ENCODE peak calls at places on chromosomes 13 and 19, in four cellular contexts. C is WTC11, S is K562, R is HepG2. Z is an unnamed sample.

GRCh38 chr13:107370036-107370785 is 802.3 kb upstream of the ARGLU1 start:
- DNase-seq in C (no peak), S (no peak), R (no peak), Z (no peak)

GRCh38 chr13:105957769-105958438 is 577.6 kb downstream of the EFNB2 start:
- DNase-seq in C (no peak), S (no peak), R (no peak), Z (no peak)

GRCh38 chr13:43573787-43574562 is 212.8 kb downstream of the ENOX1 start:
- DNase-seq in C (no peak), S (no peak), R (no peak), Z (no peak)

GRCh38 chr19:40604647-40605200 is 3.6 kb downstream of the LTBP4 start:
- DNase-seq in C (no peak), S (peak), R (no peak), Z (no peak)

GRCh38 chr19:56840452-56841193 is at the start of the genes PEG3 and ZIM2:
- DNase-seq in C (no peak), S (no peak), R (peak), Z (peak)

GRCh38 chr19:590396-590745 is 690 bp downstream of the HCN2 start:
- DNase-seq in C (no peak), S (peak), R (no peak), Z (peak)

GRCh38 chr19:17496337-17496997 is 15.0 kb upstream of the PGLS start:
- DNase-seq in C (peak), S (peak), R (peak), Z (peak)

GRCh38 chr19:41189425-41190065 is 3.5 kb upstream of the CYP2S1 start:
- DNase-seq in C (no peak), S (no peak), R (no peak), Z (no peak)

GRCh38 chr13:40679586-40679985 is 13.1 kb upstream of the FOXO1 start:
- DNase-seq in C (no peak), S (no peak), R (no peak), Z (no peak)

GRCh38 chr19:48870048-48870447 is 1.6 kb upstream of the PLEKHA4 start:
- DNase-seq in C (no peak), S (no peak), R (no peak), Z (no peak)

GRCh38 chr19:12703056-12703455 is 6.6 kb upstream of the FBXW9 start:
- DNase-seq in C (peak), S (peak), R (peak), Z (peak)

GRCh38 chr13:49972709-49973108 is 24.1 kb upstream of the TRIM13 start:
- DNase-seq in C (no peak), S (no peak), R (peak), Z (no peak)

DNA sequence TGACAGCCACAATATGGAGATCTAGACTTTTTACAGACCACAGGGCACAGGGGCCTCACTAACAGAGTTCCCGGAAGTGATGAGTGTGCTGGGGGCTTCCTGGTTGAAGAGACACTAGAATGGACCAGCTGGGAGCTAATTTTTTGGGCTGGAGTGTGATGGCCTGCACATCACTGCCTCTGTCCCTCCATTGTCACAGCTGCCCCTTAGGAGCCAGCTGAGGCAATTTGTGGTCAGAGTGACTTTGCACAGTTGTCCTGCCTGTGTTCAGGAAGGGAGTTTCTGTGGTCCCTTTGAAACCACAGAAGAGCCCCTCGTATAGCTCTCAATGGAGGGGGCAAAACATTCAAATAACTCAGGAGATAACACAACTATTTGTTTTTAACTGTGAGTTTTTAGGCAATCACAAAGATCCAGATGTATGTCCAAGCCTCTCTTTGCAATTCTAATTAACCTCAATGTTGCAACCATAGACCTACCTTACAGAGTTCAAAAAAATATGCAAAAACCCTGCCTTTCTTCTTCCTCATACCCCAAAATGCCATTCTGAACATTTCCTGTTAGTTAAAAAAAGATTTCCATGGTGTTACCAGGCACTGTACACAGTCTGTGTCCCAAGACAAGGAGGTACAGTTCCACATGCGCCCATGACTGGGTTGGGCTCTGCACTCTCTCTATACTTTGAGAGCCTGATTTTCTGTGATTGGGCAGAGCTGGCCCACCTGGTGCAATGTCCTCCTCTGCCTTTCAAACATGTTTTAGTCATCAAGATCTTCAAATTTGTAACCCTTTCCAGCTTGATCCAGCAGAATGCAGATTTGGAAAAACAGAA is 2.4 kb downstream of the ALOX5AP start:
- DNase-seq in C (no peak), S (no peak), R (no peak), Z (no peak)
- TF ChIP-seq FOXJ3 in C (no peak), S (no peak), R (no peak), Z (no peak)

GRCh38 chr19:30403583-30403982 is 31.4 kb downstream of the ZNF536 start:
- DNase-seq in C (no peak), S (no peak), R (no peak), Z (no peak)

GRCh38 chr19:30407310-30407709 is 35.1 kb downstream of the ZNF536 start:
- DNase-seq in C (no peak), S (no peak), R (no peak), Z (no peak)

GRCh38 chr19:30411714-30412113 is 39.5 kb downstream of the ZNF536 start:
- DNase-seq in C (no peak), S (no peak), R (no peak), Z (no peak)

GRCh38 chr19:30406220-30406944 is 34.2 kb downstream of the ZNF536 start:
- DNase-seq in C (peak), S (no peak), R (peak), Z (peak)

GRCh38 chr19:30408734-30409301 is 36.6 kb downstream of the ZNF536 start:
- DNase-seq in C (no peak), S (no peak), R (no peak), Z (no peak)
- TF ChIP-seq FOXJ3 in C (no peak), S (no peak), R (no peak), Z (no peak)

DNA sequence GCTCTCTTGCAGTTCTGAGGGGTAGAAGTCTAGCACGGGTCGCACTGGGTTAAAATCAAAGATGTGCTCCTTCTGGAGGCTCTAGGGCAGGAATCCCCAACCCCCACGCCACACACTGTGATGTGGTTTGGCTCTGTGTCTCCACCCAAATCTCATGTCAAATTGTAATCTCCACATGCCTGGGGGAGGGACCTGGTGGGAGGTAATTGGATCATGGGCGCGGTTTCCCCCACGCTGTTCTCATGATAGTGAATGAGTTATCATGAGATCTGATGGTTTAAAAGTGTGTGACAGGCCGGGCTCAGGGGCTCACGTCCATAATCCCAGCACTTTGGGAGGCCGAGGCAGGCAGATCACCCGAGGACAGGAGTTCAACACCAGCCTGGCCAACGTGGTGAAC is 26.6 kb upstream of the CALM3 start:
- DNase-seq in C (no peak), S (no peak), R (no peak), Z (peak)
- TF ChIP-seq FOXJ3 in C (no peak), S (no peak), R (no peak), Z (no peak)

DNA sequence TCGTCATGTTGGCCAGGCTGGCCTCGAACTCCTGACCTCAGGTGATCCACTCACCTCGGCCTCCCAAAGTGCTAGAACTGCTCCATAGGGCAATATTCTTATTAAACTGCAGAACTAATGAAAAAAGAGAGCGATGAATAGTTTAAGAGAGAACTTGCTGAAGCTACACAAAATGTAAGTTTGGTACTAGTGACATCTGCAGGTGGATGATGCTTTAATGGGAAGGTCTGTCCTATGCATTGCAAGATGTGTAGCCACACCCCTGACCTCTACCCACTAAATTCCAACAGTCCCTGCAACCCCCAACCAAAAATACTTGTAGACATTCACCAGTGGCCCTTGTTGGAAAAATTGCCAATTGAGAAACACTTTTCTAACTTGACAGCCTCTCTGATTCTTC is 117.8 kb downstream of the NALCN start:
- DNase-seq in C (no peak), S (no peak), R (no peak), Z (no peak)
- TF ChIP-seq FOXJ3 in C (no peak), S (no peak), R (no peak), Z (no peak)